ENCODE peak calls at places on chromosomes 16 and 17, in eight cellular contexts. F is neural progenitor cell, B is BE2C, Y is A549, M is breast epithelium, R is lower leg skin, N is kidney epithelial cell, H is sigmoid colon. I is an unnamed sample.

GRCh38 chr16:12798846-12799245 is 4.8 kb downstream of the CPPED1 start:
- DNase-seq in F (no peak), B (no peak), Y (no peak), M (no peak), R (no peak), N (no peak), H (no peak), I (no peak)

GRCh38 chr16:29961127-29961478 is 776 bp upstream of the TMEM219 start:
- DNase-seq in F (no peak), B (no peak), Y (no peak), M (no peak), R (no peak), N (no peak), H (no peak), I (no peak)

GRCh38 chr16:5769513-5769912 is 671.9 kb upstream of the EEF2KMT start:
- DNase-seq in F (no peak), B (no peak), Y (no peak), M (no peak), R (no peak), N (no peak), H (no peak), I (no peak)

GRCh38 chr16:28538733-28539596 is at the start of gene NUPR1:
- DNase-seq in F (no peak), B (no peak), Y (peak), M (peak), R (peak), N (no peak), H (peak), I (peak)

GRCh38 chr16:938136-938535 is 32.6 kb downstream of the LMF1 start:
- DNase-seq in F (no peak), B (no peak), Y (no peak), M (no peak), R (no peak), N (no peak), H (no peak), I (no peak)

GRCh38 chr17:50079334-50080095 is 15.6 kb upstream of the PDK2 start:
- DNase-seq in F (peak), B (peak), Y (peak), M (no peak), R (peak), N (no peak), H (no peak), I (no peak)

GRCh38 chr16:50093607-50094570 is 28.1 kb downstream of the HEATR3 start:
- DNase-seq in F (no peak), B (no peak), Y (no peak), M (no peak), R (peak), N (no peak), H (peak), I (peak)

GRCh38 chr17:66283971-66284370 is 18.4 kb upstream of the PRKCA start:
- DNase-seq in F (no peak), B (no peak), Y (no peak), M (no peak), R (no peak), N (no peak), H (no peak), I (no peak)

GRCh38 chr17:56314026-56314425 is 160.8 kb downstream of the ANKFN1 start:
- DNase-seq in F (no peak), B (no peak), Y (no peak), M (no peak), R (no peak), N (no peak), H (no peak), I (no peak)

GRCh38 chr16:50278251-50278650 is 11.9 kb downstream of the ADCY7 start:
- DNase-seq in F (no peak), B (no peak), Y (no peak), M (no peak), R (no peak), N (no peak), H (no peak), I (no peak)

GRCh38 chr16:71185366-71185765 is 45.2 kb downstream of the HYDIN start:
- DNase-seq in F (no peak), B (no peak), Y (no peak), M (no peak), R (no peak), N (no peak), H (no peak), I (no peak)

GRCh38 chr16:66517586-66518263 is 32.2 kb downstream of the TK2 start:
- DNase-seq in F (no peak), B (no peak), Y (no peak), M (no peak), R (peak), N (no peak), H (no peak), I (no peak)

GRCh38 chr16:50002190-50002589 is 22.8 kb upstream of the CNEP1R1 start:
- DNase-seq in F (no peak), B (no peak), Y (no peak), M (no peak), R (no peak), N (no peak), H (no peak), I (no peak)

GRCh38 chr16:23132921-23133532 is 16.2 kb downstream of the USP31 start:
- DNase-seq in F (no peak), B (no peak), Y (no peak), M (no peak), R (no peak), N (no peak), H (peak), I (peak)

GRCh38 chr16:27595993-27596392 is 46.0 kb downstream of the KATNIP start:
- DNase-seq in F (no peak), B (no peak), Y (no peak), M (no peak), R (no peak), N (no peak), H (no peak), I (no peak)

GRCh38 chr16:54282923-54283734 is 3.5 kb downstream of the IRX3 start:
- DNase-seq in F (peak), B (no peak), Y (no peak), M (no peak), R (peak), N (no peak), H (no peak), I (no peak)

GRCh38 chr16:54283735-54284318 is 2.8 kb downstream of the IRX3 start:
- DNase-seq in F (peak), B (no peak), Y (no peak), M (no peak), R (peak), N (no peak), H (no peak), I (no peak)

GRCh38 chr16:54280751-54281150 is 5.8 kb downstream of the IRX3 start:
- DNase-seq in F (no peak), B (no peak), Y (no peak), M (no peak), R (peak), N (no peak), H (no peak), I (no peak)

GRCh38 chr16:54281535-54282201 is 4.9 kb downstream of the IRX3 start:
- DNase-seq in F (peak), B (no peak), Y (no peak), M (peak), R (peak), N (no peak), H (no peak), I (no peak)

GRCh38 chr16:54282202-54282922 is 4.2 kb downstream of the IRX3 start:
- DNase-seq in F (peak), B (peak), Y (peak), M (peak), R (peak), N (no peak), H (no peak), I (no peak)
- TF ChIP-seq CTCF in F (peak), B (peak), Y (peak), M (peak), R (no peak), N (peak), H (peak), I (no peak)

GRCh38 chr16:85652431-85653221 is 36.1 kb downstream of the GINS2 start:
- DNase-seq in F (peak), B (peak), Y (peak), M (no peak), R (no peak), N (no peak), H (peak), I (peak)
- H3K4me3 ChIP-seq in F (no peak), B (no peak), Y (no peak), M (no peak), R (no peak), N (no peak), H (no peak), I (no peak)

GRCh38 chr16:72474511-72475123 is 302.7 kb upstream of the PMFBP1 start:
- DNase-seq in F (no peak), B (no peak), Y (no peak), M (no peak), R (no peak), N (peak), H (no peak), I (peak)

GRCh38 chr16:72470541-72470940 is 298.6 kb upstream of the PMFBP1 start:
- DNase-seq in F (no peak), B (no peak), Y (no peak), M (no peak), R (no peak), N (no peak), H (no peak), I (no peak)

GRCh38 chr16:72473631-72474030 is 301.7 kb upstream of the PMFBP1 start:
- DNase-seq in F (no peak), B (no peak), Y (no peak), M (no peak), R (no peak), N (no peak), H (no peak), I (no peak)

GRCh38 chr16:72471317-72471716 is 299.4 kb upstream of the PMFBP1 start:
- DNase-seq in F (no peak), B (no peak), Y (no peak), M (no peak), R (no peak), N (no peak), H (no peak), I (no peak)

DNA sequence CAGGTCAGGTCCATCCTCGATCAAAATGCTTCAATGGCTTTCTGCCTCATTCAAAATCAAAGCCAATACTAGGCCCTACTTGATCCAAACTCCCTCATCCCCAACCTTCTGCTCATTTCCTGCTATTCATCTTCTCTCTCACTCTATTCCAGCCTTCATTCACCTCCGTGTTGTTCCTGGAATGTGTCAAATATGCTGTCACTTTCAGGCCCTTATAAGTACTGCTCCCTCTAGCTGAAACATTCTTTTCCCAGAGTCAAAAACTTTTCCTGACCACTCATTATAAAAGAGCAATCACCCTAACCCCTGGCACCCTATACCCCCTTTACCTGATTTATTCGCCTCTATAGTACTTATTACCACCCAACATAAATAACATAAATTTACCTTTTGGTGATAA is 303.7 kb upstream of the PMFBP1 start:
- DNase-seq in F (no peak), B (no peak), Y (no peak), M (no peak), R (no peak), N (peak), H (no peak), I (no peak)
- TF ChIP-seq CTCF in F (no peak), B (no peak), Y (no peak), M (no peak), R (no peak), N (no peak), H (no peak), I (no peak)

GRCh38 chr17:178292-179065 is 3.0 kb downstream of the DOC2B start:
- DNase-seq in F (no peak), B (peak), Y (no peak), M (no peak), R (no peak), N (no peak), H (no peak), I (no peak)

GRCh38 chr17:179066-179432 is 2.4 kb downstream of the DOC2B start:
- DNase-seq in F (no peak), B (no peak), Y (no peak), M (no peak), R (no peak), N (no peak), H (no peak), I (no peak)

GRCh38 chr17:181213-182163 is at the start of gene DOC2B:
- DNase-seq in F (peak), B (peak), Y (peak), M (no peak), R (no peak), N (no peak), H (no peak), I (peak)

GRCh38 chr17:180380-181212 is 854 bp downstream of the DOC2B start:
- DNase-seq in F (peak), B (no peak), Y (no peak), M (no peak), R (no peak), N (no peak), H (no peak), I (no peak)

DNA sequence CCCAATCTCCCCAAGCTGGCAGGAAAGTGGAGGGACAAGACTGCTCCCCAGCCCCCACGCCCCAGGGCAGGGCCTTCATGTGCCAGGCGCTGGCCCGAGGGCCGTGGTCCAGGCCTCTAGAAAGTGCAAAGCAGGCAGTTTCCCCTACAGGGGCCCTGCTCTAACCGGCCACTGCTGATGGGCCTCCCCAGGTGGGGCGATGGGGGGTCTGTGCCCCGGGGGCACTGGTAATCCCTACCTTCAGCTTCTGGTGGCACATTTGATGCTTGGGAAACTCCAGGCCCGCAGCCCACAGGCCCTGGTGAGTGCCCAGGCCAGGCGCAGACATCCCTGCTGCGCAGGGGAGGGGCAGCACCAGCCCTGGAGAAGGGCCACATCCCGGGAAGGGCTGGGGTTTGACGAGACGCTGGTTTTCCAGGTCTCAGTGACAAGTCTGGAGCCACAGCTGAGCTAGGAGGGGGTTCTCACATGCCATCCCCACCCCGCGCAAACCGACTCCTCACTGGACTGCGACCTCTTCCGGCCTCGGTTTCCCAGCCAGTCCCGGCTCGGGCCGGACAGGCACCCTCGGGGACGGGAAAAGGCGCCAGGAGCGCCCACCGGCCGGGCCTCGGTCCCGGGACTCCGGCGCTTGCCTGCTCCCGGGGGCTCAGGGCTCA is 1.6 kb downstream of the DOC2B start:
- DNase-seq in F (peak), B (no peak), Y (no peak), M (no peak), R (no peak), N (no peak), H (no peak), I (no peak)
- H3K4me3 ChIP-seq in F (peak), B (no peak), Y (peak), M (peak), R (peak), N (peak), H (peak), I (no peak)

GRCh38 chr16:77967054-77968035 is 55.0 kb upstream of the CLEC3A start:
- DNase-seq in F (peak), B (no peak), Y (no peak), M (no peak), R (no peak), N (no peak), H (no peak), I (no peak)

GRCh38 chr16:77963185-77964044 is 58.9 kb upstream of the CLEC3A start:
- DNase-seq in F (peak), B (no peak), Y (no peak), M (no peak), R (no peak), N (no peak), H (no peak), I (no peak)

GRCh38 chr16:77961811-77962210 is 60.5 kb upstream of the CLEC3A start:
- DNase-seq in F (no peak), B (no peak), Y (no peak), M (no peak), R (no peak), N (no peak), H (no peak), I (no peak)

GRCh38 chr16:77962689-77963088 is 59.7 kb upstream of the CLEC3A start:
- DNase-seq in F (no peak), B (no peak), Y (no peak), M (no peak), R (no peak), N (no peak), H (no peak), I (no peak)

GRCh38 chr16:77965346-77965745 is 57.0 kb upstream of the CLEC3A start:
- DNase-seq in F (no peak), B (no peak), Y (no peak), M (no peak), R (no peak), N (no peak), H (no peak), I (no peak)
- TF ChIP-seq CTCF in F (no peak), B (no peak), Y (no peak), M (no peak), R (no peak), N (no peak), H (no peak), I (no peak)

DNA sequence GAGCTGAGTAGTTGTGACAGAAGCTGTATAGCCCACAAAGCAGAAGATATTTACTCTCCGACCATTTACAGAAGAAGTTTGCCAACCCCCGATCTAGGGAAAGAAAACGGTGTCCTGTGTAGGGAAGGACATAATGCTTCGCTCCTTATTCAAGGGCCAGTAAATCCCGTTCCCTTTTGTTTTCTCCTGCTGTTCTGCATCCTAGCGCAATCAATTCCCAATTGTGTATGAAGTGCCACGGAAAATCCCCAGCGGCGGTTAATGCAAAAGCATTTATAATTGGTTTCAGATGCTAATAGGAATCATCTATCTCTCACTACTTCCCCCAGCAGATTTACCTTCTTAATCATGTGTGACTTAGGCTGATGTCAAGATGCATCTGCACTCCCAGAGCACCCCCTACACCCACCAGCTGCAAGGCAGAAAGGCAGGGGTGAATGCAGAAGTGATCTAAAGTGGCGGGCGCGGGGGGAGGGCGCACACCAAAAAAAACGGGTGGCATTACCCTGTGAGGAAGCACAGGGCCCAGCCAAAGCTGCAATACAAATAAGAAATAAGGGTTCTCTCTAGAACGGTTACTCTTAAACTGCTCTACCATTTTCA is 32.7 kb upstream of the SSTR2 start:
- DNase-seq in F (peak), B (no peak), Y (no peak), M (no peak), R (no peak), N (no peak), H (no peak), I (no peak)
- H3K4me3 ChIP-seq in F (no peak), B (no peak), Y (no peak), M (no peak), R (no peak), N (no peak), H (no peak), I (no peak)

GRCh38 chr17:15999974-16000827 is 577 bp downstream of the TTC19 start:
- DNase-seq in F (peak), B (peak), Y (no peak), M (no peak), R (no peak), N (no peak), H (peak), I (peak)
- TF ChIP-seq CTCF in F (no peak), B (no peak), Y (no peak), M (no peak), R (no peak), N (no peak), H (no peak), I (no peak)

DNA sequence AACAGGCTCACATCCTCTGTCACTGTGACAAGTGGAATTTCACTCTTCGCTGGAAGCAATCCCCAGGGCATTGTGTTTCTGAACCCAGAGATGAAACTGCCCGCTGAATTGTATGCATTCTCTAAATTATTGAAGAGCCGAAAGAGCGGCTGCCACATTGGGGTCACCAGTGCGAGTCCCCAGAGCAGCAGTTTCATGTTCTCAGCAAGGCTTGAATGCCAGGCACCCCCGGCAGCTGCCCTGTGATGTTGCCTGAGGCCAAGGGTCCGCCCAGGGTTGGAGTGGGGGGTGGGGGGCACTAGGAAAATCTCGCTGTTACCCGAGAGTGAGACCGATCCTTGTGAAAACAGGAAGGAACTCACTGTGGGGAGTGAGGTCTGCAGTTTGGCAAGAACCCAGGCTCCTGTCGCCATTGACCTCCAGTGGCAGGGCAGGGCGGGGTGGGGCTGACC is 20.7 kb upstream of the BCAR1 start:
- DNase-seq in F (no peak), B (no peak), Y (no peak), M (no peak), R (no peak), N (no peak), H (no peak), I (no peak)
- H3K4me3 ChIP-seq in F (no peak), B (no peak), Y (no peak), M (no peak), R (no peak), N (no peak), H (no peak), I (no peak)

GRCh38 chr17:42182927-42183734 is 2.1 kb downstream of the HCRT start:
- DNase-seq in F (no peak), B (no peak), Y (peak), M (no peak), R (no peak), N (no peak), H (no peak), I (peak)
- TF ChIP-seq CTCF in F (no peak), B (no peak), Y (no peak), M (no peak), R (no peak), N (no peak), H (no peak), I (no peak)

GRCh38 chr16:84869464-84869863 is 49.7 kb downstream of the CRISPLD2 start:
- DNase-seq in F (no peak), B (no peak), Y (no peak), M (no peak), R (no peak), N (no peak), H (no peak), I (no peak)
- H3K4me3 ChIP-seq in F (no peak), B (no peak), Y (no peak), M (no peak), R (no peak), N (no peak), H (no peak), I (no peak)

I was measured in foreskin fibroblast.